ENCODE peak calls at places on chromosomes 6 and 20, in five cellular contexts. One of them, this sample, is unnamed. For H3K36me3, the result is how much of the 10 kb centered on the place peaks cover.

GRCh38 chr6:160348552-160349441 is 619 bp downstream of the SLC22A3 start:
- DNase-seq in left ventricle myocardium inferior: no peak
- DNase-seq in HAP-1: no peak
- DNase-seq in BJ: no peak
- DNase-seq in CD4-positive, alpha-beta memory T cell: no peak
- DNase-seq in this sample: no peak

GRCh38 chr6:47235964-47236760 is 73.5 kb downstream of the TNFRSF21 start:
- DNase-seq in BJ: no peak
- DNase-seq in left ventricle myocardium inferior: peak
- DNase-seq in CD4-positive, alpha-beta memory T cell: no peak
- DNase-seq in HAP-1: no peak
- DNase-seq in this sample: peak

GRCh38 chr6:102936959-102937358 is 1543.5 kb downstream of the GRIK2 start:
- DNase-seq in BJ: no peak
- DNase-seq in CD4-positive, alpha-beta memory T cell: no peak
- DNase-seq in HAP-1: no peak
- DNase-seq in left ventricle myocardium inferior: no peak
- DNase-seq in this sample: no peak

GRCh38 chr6:44653761-44654218 is 266.3 kb downstream of the CDC5L start:
- DNase-seq in BJ: no peak
- DNase-seq in left ventricle myocardium inferior: no peak
- DNase-seq in HAP-1: no peak
- DNase-seq in CD4-positive, alpha-beta memory T cell: no peak
- DNase-seq in this sample: no peak

GRCh38 chr20:49431345-49431744 is 51.1 kb downstream of the KCNB1 start:
- DNase-seq in HAP-1: no peak
- DNase-seq in CD4-positive, alpha-beta memory T cell: no peak
- DNase-seq in left ventricle myocardium inferior: no peak
- DNase-seq in BJ: no peak
- DNase-seq in this sample: no peak

GRCh38 chr6:37309059-37309458 is 44.7 kb upstream of the RNF8 start:
- DNase-seq in CD4-positive, alpha-beta memory T cell: no peak
- DNase-seq in BJ: no peak
- DNase-seq in HAP-1: no peak
- DNase-seq in left ventricle myocardium inferior: no peak
- DNase-seq in this sample: no peak

GRCh38 chr20:24060851-24061590 is 72.4 kb upstream of the GGTLC1 start:
- DNase-seq in HAP-1: no peak
- DNase-seq in left ventricle myocardium inferior: no peak
- DNase-seq in CD4-positive, alpha-beta memory T cell: no peak
- DNase-seq in BJ: no peak
- DNase-seq in this sample: no peak

GRCh38 chr6:11609324-11610071 is 71.9 kb downstream of the TMEM170B start:
- DNase-seq in left ventricle myocardium inferior: peak
- DNase-seq in BJ: peak
- DNase-seq in CD4-positive, alpha-beta memory T cell: no peak
- DNase-seq in HAP-1: peak
- DNase-seq in this sample: no peak

GRCh38 chr20:19652591-19653026 is 105.4 kb upstream of the RIN2 start:
- DNase-seq in CD4-positive, alpha-beta memory T cell: no peak
- DNase-seq in BJ: no peak
- DNase-seq in left ventricle myocardium inferior: no peak
- DNase-seq in HAP-1: no peak
- DNase-seq in this sample: no peak

GRCh38 chr6:53494076-53494475 is 50.8 kb downstream of the GCLC start:
- DNase-seq in CD4-positive, alpha-beta memory T cell: no peak
- DNase-seq in BJ: no peak
- DNase-seq in left ventricle myocardium inferior: no peak
- DNase-seq in HAP-1: no peak
- DNase-seq in this sample: no peak

GRCh38 chr6:152310371-152310954 is 326.7 kb downstream of the SYNE1 start:
- DNase-seq in CD4-positive, alpha-beta memory T cell: peak
- DNase-seq in left ventricle myocardium inferior: no peak
- DNase-seq in BJ: no peak
- DNase-seq in HAP-1: no peak
- DNase-seq in this sample: no peak

GRCh38 chr6:152308306-152308705 is 328.9 kb downstream of the SYNE1 start:
- DNase-seq in CD4-positive, alpha-beta memory T cell: no peak
- DNase-seq in left ventricle myocardium inferior: no peak
- DNase-seq in BJ: no peak
- DNase-seq in HAP-1: no peak
- DNase-seq in this sample: no peak

GRCh38 chr6:152309006-152309405 is 328.2 kb downstream of the SYNE1 start:
- DNase-seq in CD4-positive, alpha-beta memory T cell: no peak
- DNase-seq in BJ: no peak
- DNase-seq in left ventricle myocardium inferior: no peak
- DNase-seq in HAP-1: no peak
- DNase-seq in this sample: no peak

GRCh38 chr6:152312434-152312833 is 324.7 kb downstream of the SYNE1 start:
- DNase-seq in BJ: no peak
- DNase-seq in CD4-positive, alpha-beta memory T cell: no peak
- DNase-seq in HAP-1: no peak
- DNase-seq in left ventricle myocardium inferior: no peak
- DNase-seq in this sample: no peak

GRCh38 chr6:152309648-152310047 is 327.5 kb downstream of the SYNE1 start:
- DNase-seq in left ventricle myocardium inferior: no peak
- DNase-seq in BJ: no peak
- DNase-seq in HAP-1: no peak
- DNase-seq in CD4-positive, alpha-beta memory T cell: peak
- DNase-seq in this sample: peak
- H3K36me3 ChIP-seq in left ventricle myocardium inferior: half or more
- H3K36me3 ChIP-seq in BJ: under half
- H3K36me3 ChIP-seq in HAP-1: under half
- H3K36me3 ChIP-seq in CD4-positive, alpha-beta memory T cell: under half
- H3K36me3 ChIP-seq in this sample: under half

GRCh38 chr20:47361268-47361665 is 4.8 kb upstream of the ZMYND8 start:
- DNase-seq in HAP-1: no peak
- DNase-seq in CD4-positive, alpha-beta memory T cell: no peak
- DNase-seq in BJ: no peak
- DNase-seq in left ventricle myocardium inferior: no peak
- DNase-seq in this sample: no peak
- H3K4me3 ChIP-seq in HAP-1: no peak
- H3K4me3 ChIP-seq in CD4-positive, alpha-beta memory T cell: no peak
- H3K4me3 ChIP-seq in BJ: no peak
- H3K4me3 ChIP-seq in left ventricle myocardium inferior: peak
- H3K4me3 ChIP-seq in this sample: no peak

GRCh38 chr20:40812415-40813212 is 123.6 kb upstream of the MAFB start:
- DNase-seq in CD4-positive, alpha-beta memory T cell: no peak
- DNase-seq in left ventricle myocardium inferior: no peak
- DNase-seq in HAP-1: no peak
- DNase-seq in BJ: no peak
- DNase-seq in this sample: no peak

GRCh38 chr20:40811660-40812414 is 122.8 kb upstream of the MAFB start:
- DNase-seq in left ventricle myocardium inferior: no peak
- DNase-seq in BJ: no peak
- DNase-seq in HAP-1: no peak
- DNase-seq in CD4-positive, alpha-beta memory T cell: no peak
- DNase-seq in this sample: no peak

GRCh38 chr20:40810336-40810735 is 121.3 kb upstream of the MAFB start:
- DNase-seq in left ventricle myocardium inferior: no peak
- DNase-seq in CD4-positive, alpha-beta memory T cell: no peak
- DNase-seq in BJ: no peak
- DNase-seq in HAP-1: no peak
- DNase-seq in this sample: no peak

GRCh38 chr20:40809361-40809760 is 120.3 kb upstream of the MAFB start:
- DNase-seq in CD4-positive, alpha-beta memory T cell: no peak
- DNase-seq in HAP-1: no peak
- DNase-seq in BJ: no peak
- DNase-seq in left ventricle myocardium inferior: no peak
- DNase-seq in this sample: no peak

GRCh38 chr20:40811004-40811403 is 122.0 kb upstream of the MAFB start:
- DNase-seq in HAP-1: no peak
- DNase-seq in CD4-positive, alpha-beta memory T cell: no peak
- DNase-seq in BJ: no peak
- DNase-seq in left ventricle myocardium inferior: no peak
- DNase-seq in this sample: no peak
- H3K36me3 ChIP-seq in HAP-1: under half
- H3K36me3 ChIP-seq in CD4-positive, alpha-beta memory T cell: under half
- H3K36me3 ChIP-seq in BJ: under half
- H3K36me3 ChIP-seq in left ventricle myocardium inferior: under half
- H3K36me3 ChIP-seq in this sample: under half

GRCh38 chr6:48240287-48240686 is 129.3 kb upstream of the PTCHD4 start:
- DNase-seq in left ventricle myocardium inferior: no peak
- DNase-seq in BJ: no peak
- DNase-seq in HAP-1: no peak
- DNase-seq in CD4-positive, alpha-beta memory T cell: no peak
- DNase-seq in this sample: no peak

GRCh38 chr6:48233063-48233462 is 122.1 kb upstream of the PTCHD4 start:
- DNase-seq in left ventricle myocardium inferior: no peak
- DNase-seq in CD4-positive, alpha-beta memory T cell: no peak
- DNase-seq in BJ: no peak
- DNase-seq in HAP-1: no peak
- DNase-seq in this sample: no peak

GRCh38 chr6:48236375-48236774 is 125.4 kb upstream of the PTCHD4 start:
- DNase-seq in HAP-1: no peak
- DNase-seq in BJ: no peak
- DNase-seq in left ventricle myocardium inferior: no peak
- DNase-seq in CD4-positive, alpha-beta memory T cell: no peak
- DNase-seq in this sample: no peak
- H3K4me3 ChIP-seq in HAP-1: no peak
- H3K4me3 ChIP-seq in BJ: no peak
- H3K4me3 ChIP-seq in left ventricle myocardium inferior: no peak
- H3K4me3 ChIP-seq in CD4-positive, alpha-beta memory T cell: no peak
- H3K4me3 ChIP-seq in this sample: no peak